ENCODE peak calls at places on chromosomes 3 and 15, in seven cellular contexts. Y is NCI-H1694, S is Kasumi-1, L is lower lobe of right lung, C is GM12891, A is astrocyte of the spinal cord, H is GM13977. R is an unnamed sample.

GRCh38 chr3:182094321-182094720 is 382.6 kb downstream of the SOX2 start:
- DNase-seq in A (no peak), Y (no peak), C (no peak), H (no peak), S (no peak), L (no peak), R (no peak)

GRCh38 chr3:99716463-99716995 is 78.1 kb downstream of the COL8A1 start:
- DNase-seq in Y (no peak), L (no peak), C (no peak), H (no peak), A (no peak), S (no peak), R (no peak)

GRCh38 chr15:65184305-65184943 is 718 bp downstream of the CLPX start:
- DNase-seq in C (peak; percentile 46), Y (no peak), H (peak; percentile 47), L (peak; percentile 70), S (peak; percentile 46), A (peak; percentile 57), R (no peak)

GRCh38 chr3:140285380-140285779 is 350.4 kb downstream of the CLSTN2 start:
- DNase-seq in C (no peak), L (no peak), A (no peak), H (no peak), S (no peak), Y (no peak), R (no peak)

GRCh38 chr3:179933079-179933478 is 103.7 kb downstream of the PEX5L start:
- DNase-seq in L (no peak), C (no peak), A (no peak), S (no peak), Y (no peak), H (no peak), R (no peak)

GRCh38 chr15:93709708-93710107 is 521.7 kb upstream of the MCTP2 start:
- DNase-seq in H (no peak), C (no peak), S (no peak), A (no peak), Y (no peak), L (no peak), R (no peak)

GRCh38 chr3:46006646-46007045 is 11.0 kb upstream of the FYCO1 start:
- DNase-seq in L (no peak), C (no peak), A (peak; percentile 46), S (no peak), H (no peak), Y (no peak), R (no peak)

GRCh38 chr3:41267975-41268640 is 68.8 kb downstream of the CTNNB1 start:
- DNase-seq in Y (no peak), H (no peak), S (no peak), C (no peak), A (peak; percentile 97), L (no peak), R (no peak)

GRCh38 chr3:189967254-189967865 is 153.3 kb downstream of the P3H2 start:
- DNase-seq in A (peak; percentile 66), L (no peak), Y (peak; percentile 54), H (peak; percentile 55), C (peak; percentile 21), S (peak; percentile 78), R (no peak)

GRCh38 chr3:193134895-193135294 is 106.1 kb upstream of the PLAAT1 start:
- DNase-seq in C (no peak), L (no peak), H (no peak), Y (peak; percentile 35), A (peak; percentile 86), S (no peak), R (no peak)

GRCh38 chr3:25007974-25008658 is 419.9 kb upstream of the RARB start:
- DNase-seq in S (peak; percentile 9), C (no peak), A (peak; percentile 71), H (no peak), L (no peak), Y (no peak), R (no peak)

GRCh38 chr15:23877502-23878412 is 190.7 kb upstream of the NDN start:
- DNase-seq in S (no peak), H (no peak), C (peak; percentile 29), L (peak; percentile 51), A (no peak), Y (no peak), R (no peak)

GRCh38 chr3:105933871-105934270 is 65.1 kb upstream of the CBLB start:
- DNase-seq in L (no peak), S (no peak), A (no peak), C (no peak), Y (no peak), H (no peak), R (no peak)

GRCh38 chr3:26437678-26438077 is 184.9 kb upstream of the LRRC3B start:
- DNase-seq in A (peak; percentile 83), Y (no peak), C (no peak), H (no peak), L (no peak), S (no peak), R (no peak)

GRCh38 chr3:176916777-176917176 is 280.5 kb downstream of the TBL1XR1 start:
- DNase-seq in S (no peak), C (no peak), A (no peak), Y (no peak), H (no peak), L (no peak), R (no peak)